ENCODE peak calls at places on chromosomes 6 and 20, in five cellular contexts. One of them, this sample, is unnamed.

GRCh38 chr20:61896058-61896961 is 169.4 kb downstream of the TAF4 start:
- DNase-seq in ovary: peak; percentile 55
- DNase-seq in PC-3: peak; percentile 69
- DNase-seq in heart right ventricle: no peak
- DNase-seq in AG10803: peak; percentile 45
- DNase-seq in this sample: peak; percentile 67

GRCh38 chr6:114537977-114538376 is 195.2 kb upstream of the HS3ST5 start:
- DNase-seq in PC-3: no peak
- DNase-seq in heart right ventricle: no peak
- DNase-seq in AG10803: no peak
- DNase-seq in ovary: no peak
- DNase-seq in this sample: no peak

GRCh38 chr20:905396-905961 is 10.7 kb downstream of the ANGPT4 start:
- DNase-seq in PC-3: no peak
- DNase-seq in ovary: no peak
- DNase-seq in AG10803: no peak
- DNase-seq in heart right ventricle: no peak
- DNase-seq in this sample: no peak

GRCh38 chr6:28884423-28885148 is 39.2 kb downstream of the TRIM27 start:
- DNase-seq in ovary: no peak
- DNase-seq in PC-3: no peak
- DNase-seq in AG10803: no peak
- DNase-seq in heart right ventricle: no peak
- DNase-seq in this sample: no peak

GRCh38 chr6:165811512-165811911 is 148.5 kb upstream of the PDE10A start:
- DNase-seq in AG10803: no peak
- DNase-seq in ovary: no peak
- DNase-seq in PC-3: peak; percentile 8
- DNase-seq in heart right ventricle: no peak
- DNase-seq in this sample: no peak

GRCh38 chr6:15996030-15996429 is 132.9 kb upstream of the MYLIP start:
- DNase-seq in PC-3: peak; percentile 38
- DNase-seq in heart right ventricle: no peak
- DNase-seq in ovary: no peak
- DNase-seq in AG10803: no peak
- DNase-seq in this sample: no peak

GRCh38 chr6:38997128-38997761 is 51.3 kb upstream of the GLP1R start:
- DNase-seq in heart right ventricle: peak; percentile 11
- DNase-seq in AG10803: peak; percentile 8
- DNase-seq in PC-3: peak; percentile 36
- DNase-seq in ovary: no peak
- DNase-seq in this sample: peak; percentile 13

GRCh38 chr20:38286586-38287502 is 17.1 kb upstream of the BPI start:
- DNase-seq in AG10803: no peak
- DNase-seq in heart right ventricle: peak; percentile 64
- DNase-seq in PC-3: no peak
- DNase-seq in ovary: no peak
- DNase-seq in this sample: no peak

GRCh38 chr6:166757226-166758135 is 130.4 kb upstream of the RPS6KA2 start:
- DNase-seq in PC-3: no peak
- DNase-seq in AG10803: peak; percentile 20
- DNase-seq in ovary: no peak
- DNase-seq in heart right ventricle: no peak
- DNase-seq in this sample: no peak

GRCh38 chr20:25139061-25139705 is 56.3 kb upstream of the ENTPD6 start:
- DNase-seq in AG10803: no peak
- DNase-seq in heart right ventricle: no peak
- DNase-seq in PC-3: peak; percentile 73
- DNase-seq in ovary: no peak
- DNase-seq in this sample: no peak

GRCh38 chr6:170201361-170201760 is 89.5 kb downstream of the DLL1 start:
- DNase-seq in PC-3: no peak
- DNase-seq in AG10803: no peak
- DNase-seq in heart right ventricle: no peak
- DNase-seq in ovary: no peak
- DNase-seq in this sample: no peak

GRCh38 chr6:169792306-169793015 is 41.0 kb downstream of the ERMARD start:
- DNase-seq in ovary: no peak
- DNase-seq in heart right ventricle: no peak
- DNase-seq in AG10803: no peak
- DNase-seq in PC-3: no peak
- DNase-seq in this sample: no peak

GRCh38 chr6:163415176-163415619 is 680 bp downstream of the QKI start:
- DNase-seq in heart right ventricle: no peak
- DNase-seq in ovary: peak; percentile 34
- DNase-seq in PC-3: no peak
- DNase-seq in AG10803: no peak
- DNase-seq in this sample: peak; percentile 33

GRCh38 chr6:116531675-116532570 is 13.6 kb downstream of the TRAPPC3L start:
- DNase-seq in ovary: peak; percentile 64
- DNase-seq in heart right ventricle: peak; percentile 70
- DNase-seq in AG10803: peak; percentile 74
- DNase-seq in PC-3: peak; percentile 67
- DNase-seq in this sample: peak; percentile 58

GRCh38 chr6:70601014-70601413 is 34.3 kb downstream of the SDHAF4 start:
- DNase-seq in PC-3: no peak
- DNase-seq in AG10803: no peak
- DNase-seq in ovary: no peak
- DNase-seq in heart right ventricle: no peak
- DNase-seq in this sample: no peak

GRCh38 chr20:2599265-2600060 is 53.0 kb upstream of the NOP56 start:
- DNase-seq in ovary: no peak
- DNase-seq in PC-3: no peak
- DNase-seq in AG10803: no peak
- DNase-seq in heart right ventricle: no peak
- DNase-seq in this sample: no peak

GRCh38 chr6:157121897-157122296 is 201.4 kb downstream of the TMEM242 start:
- DNase-seq in ovary: no peak
- DNase-seq in AG10803: no peak
- DNase-seq in PC-3: no peak
- DNase-seq in heart right ventricle: no peak
- DNase-seq in this sample: no peak

GRCh38 chr6:13624871-13625288 is 9.7 kb downstream of the NOL7 start:
- DNase-seq in ovary: no peak
- DNase-seq in heart right ventricle: no peak
- DNase-seq in AG10803: peak; percentile 38
- DNase-seq in PC-3: peak; percentile 69
- DNase-seq in this sample: peak; percentile 40

GRCh38 chr6:117483645-117484016 is 1.2 kb downstream of the DCBLD1 start:
- DNase-seq in PC-3: peak; percentile 32
- DNase-seq in heart right ventricle: no peak
- DNase-seq in ovary: no peak
- DNase-seq in AG10803: no peak
- DNase-seq in this sample: peak; percentile 58

GRCh38 chr6:167945937-167946485 is 51.5 kb upstream of the KIF25 start:
- DNase-seq in heart right ventricle: no peak
- DNase-seq in ovary: no peak
- DNase-seq in PC-3: no peak
- DNase-seq in AG10803: no peak
- DNase-seq in this sample: no peak

GRCh38 chr20:11776687-11777086 is 141.0 kb upstream of the BTBD3 start:
- DNase-seq in heart right ventricle: no peak
- DNase-seq in PC-3: no peak
- DNase-seq in AG10803: peak; percentile 42
- DNase-seq in ovary: no peak
- DNase-seq in this sample: no peak

GRCh38 chr6:75156186-75156878 is 49.5 kb downstream of the COL12A1 start:
- DNase-seq in ovary: no peak
- DNase-seq in AG10803: no peak
- DNase-seq in heart right ventricle: no peak
- DNase-seq in PC-3: no peak
- DNase-seq in this sample: no peak

GRCh38 chr6:29813809-29814208 is 13.8 kb upstream of the HLA-G start:
- DNase-seq in heart right ventricle: no peak
- DNase-seq in AG10803: peak; percentile 1
- DNase-seq in PC-3: peak; percentile 68
- DNase-seq in ovary: no peak
- DNase-seq in this sample: no peak

GRCh38 chr20:50799890-50800550 is 5.2 kb downstream of the BCAS4 start:
- DNase-seq in PC-3: no peak
- DNase-seq in AG10803: no peak
- DNase-seq in heart right ventricle: no peak
- DNase-seq in ovary: no peak
- DNase-seq in this sample: peak; percentile 71

GRCh38 chr20:15031546-15032351 is 694.3 kb upstream of the FLRT3 start:
- DNase-seq in ovary: no peak
- DNase-seq in PC-3: no peak
- DNase-seq in heart right ventricle: no peak
- DNase-seq in AG10803: no peak
- DNase-seq in this sample: no peak

GRCh38 chr6:44956426-44956825 is 371.7 kb upstream of the RUNX2 start:
- DNase-seq in AG10803: peak; percentile 48
- DNase-seq in ovary: no peak
- DNase-seq in heart right ventricle: no peak
- DNase-seq in PC-3: no peak
- DNase-seq in this sample: no peak
- TF ChIP-seq CTCF in AG10803: no peak
- TF ChIP-seq CTCF in ovary: no peak
- TF ChIP-seq CTCF in heart right ventricle: no peak
- TF ChIP-seq CTCF in PC-3: no peak
- TF ChIP-seq CTCF in this sample: no peak

GRCh38 chr20:46307999-46308257 is 370 bp downstream of the CDH22 start:
- DNase-seq in PC-3: no peak
- DNase-seq in ovary: no peak
- DNase-seq in heart right ventricle: no peak
- DNase-seq in AG10803: no peak
- DNase-seq in this sample: peak; percentile 42

GRCh38 chr20:46309945-46310344 is 1.6 kb upstream of the CDH22 start:
- DNase-seq in ovary: no peak
- DNase-seq in PC-3: no peak
- DNase-seq in heart right ventricle: no peak
- DNase-seq in AG10803: no peak
- DNase-seq in this sample: no peak

GRCh38 chr20:46307139-46307998 is 929 bp downstream of the CDH22 start:
- DNase-seq in PC-3: peak; percentile 59
- DNase-seq in AG10803: peak; percentile 38
- DNase-seq in ovary: peak; percentile 22
- DNase-seq in heart right ventricle: no peak
- DNase-seq in this sample: peak; percentile 94

GRCh38 chr20:46306743-46307138 is 1.6 kb downstream of the CDH22 start:
- DNase-seq in PC-3: no peak
- DNase-seq in ovary: no peak
- DNase-seq in heart right ventricle: no peak
- DNase-seq in AG10803: no peak
- DNase-seq in this sample: no peak

DNA sequence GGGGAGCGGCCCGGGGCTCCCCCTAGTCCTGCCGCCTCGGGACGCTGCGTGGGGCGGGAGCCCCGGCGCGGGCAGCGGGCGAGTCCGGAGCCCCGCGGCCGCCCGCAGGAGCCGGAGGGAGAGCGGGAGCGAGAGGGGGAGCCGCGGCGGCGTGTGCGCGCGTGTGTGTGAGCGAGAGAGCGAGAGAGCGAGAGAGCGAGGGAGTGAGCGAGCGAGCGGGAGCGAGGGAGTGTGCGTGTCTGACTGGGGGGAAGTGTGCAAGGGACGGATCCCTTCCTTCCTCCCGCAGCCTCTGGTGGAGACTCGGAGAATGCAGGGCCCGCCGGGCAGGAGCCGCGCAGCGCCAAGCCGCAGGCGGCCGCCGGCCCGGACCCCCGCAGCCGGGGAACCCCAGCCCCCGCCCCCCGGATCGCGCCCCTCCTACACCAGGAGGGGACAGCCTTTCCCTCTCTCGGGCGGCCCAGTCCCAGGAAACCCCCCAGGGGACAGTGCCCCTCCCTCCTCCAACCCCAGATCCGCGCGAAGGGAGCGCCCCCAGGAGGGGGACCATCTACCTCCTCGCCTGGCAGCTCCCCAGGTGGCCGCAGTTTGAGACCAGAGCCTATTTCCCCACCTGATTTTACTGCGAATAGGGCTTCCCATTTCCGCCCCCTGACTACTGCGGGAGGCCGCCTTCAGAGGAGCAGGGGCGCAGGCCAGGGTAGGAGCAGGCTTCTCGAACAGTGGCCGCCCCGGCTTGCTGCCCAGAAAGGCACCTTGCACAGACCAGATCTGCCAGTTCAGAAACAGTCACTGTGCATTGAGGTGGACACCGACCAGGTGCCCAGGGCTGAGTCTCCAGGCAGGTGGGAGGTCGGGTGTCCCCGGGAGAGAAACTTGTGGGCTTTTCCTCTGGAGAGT is at the start of gene CDH22:
- DNase-seq in ovary: peak; percentile 34
- DNase-seq in heart right ventricle: peak; percentile 23
- DNase-seq in PC-3: peak; percentile 25
- DNase-seq in AG10803: peak; percentile 22
- DNase-seq in this sample: peak; percentile 64
- TF ChIP-seq CTCF in ovary: peak; percentile 9
- TF ChIP-seq CTCF in heart right ventricle: peak; percentile 40
- TF ChIP-seq CTCF in PC-3: peak; percentile 42
- TF ChIP-seq CTCF in AG10803: peak; percentile 32
- TF ChIP-seq CTCF in this sample: peak; percentile 13

GRCh38 chr20:40744072-40744471 is 55.0 kb upstream of the MAFB start:
- DNase-seq in PC-3: no peak
- DNase-seq in ovary: no peak
- DNase-seq in AG10803: no peak
- DNase-seq in heart right ventricle: no peak
- DNase-seq in this sample: no peak

GRCh38 chr20:40743172-40743775 is 54.2 kb upstream of the MAFB start:
- DNase-seq in PC-3: no peak
- DNase-seq in AG10803: no peak
- DNase-seq in heart right ventricle: no peak
- DNase-seq in ovary: no peak
- DNase-seq in this sample: no peak

GRCh38 chr20:40739841-40740240 is 50.8 kb upstream of the MAFB start:
- DNase-seq in AG10803: no peak
- DNase-seq in PC-3: no peak
- DNase-seq in ovary: no peak
- DNase-seq in heart right ventricle: no peak
- DNase-seq in this sample: no peak

GRCh38 chr20:40738976-40739375 is 49.9 kb upstream of the MAFB start:
- DNase-seq in AG10803: no peak
- DNase-seq in PC-3: no peak
- DNase-seq in ovary: no peak
- DNase-seq in heart right ventricle: no peak
- DNase-seq in this sample: no peak

GRCh38 chr20:40741507-40742106 is 52.6 kb upstream of the MAFB start:
- DNase-seq in ovary: no peak
- DNase-seq in AG10803: peak; percentile 45
- DNase-seq in heart right ventricle: peak; percentile 27
- DNase-seq in PC-3: peak; percentile 59
- DNase-seq in this sample: peak; percentile 48
- TF ChIP-seq CTCF in ovary: no peak
- TF ChIP-seq CTCF in AG10803: peak; percentile 76
- TF ChIP-seq CTCF in heart right ventricle: peak; percentile 73
- TF ChIP-seq CTCF in PC-3: peak; percentile 78
- TF ChIP-seq CTCF in this sample: peak; percentile 58

GRCh38 chr20:63955281-63955845 is 853 bp downstream of the UCKL1 start:
- DNase-seq in ovary: no peak
- DNase-seq in PC-3: peak; percentile 35
- DNase-seq in heart right ventricle: no peak
- DNase-seq in AG10803: peak; percentile 31
- DNase-seq in this sample: peak; percentile 68
- TF ChIP-seq CTCF in ovary: no peak
- TF ChIP-seq CTCF in PC-3: peak; percentile 62
- TF ChIP-seq CTCF in heart right ventricle: peak; percentile 52
- TF ChIP-seq CTCF in AG10803: peak; percentile 22
- TF ChIP-seq CTCF in this sample: peak; percentile 68

This sample was measured in GM10248.